ENCODE peak calls at places on chromosomes 5 and 9, in five cellular contexts. One of them, this sample, is unnamed.

GRCh38 chr5:137265457-137265856 is 233.7 kb downstream of the SPOCK1 start:
- DNase-seq in SK-N-SH: no peak
- DNase-seq in transverse colon: no peak
- DNase-seq in HL-60: no peak
- DNase-seq in H1: no peak
- DNase-seq in this sample: no peak

GRCh38 chr5:56286015-56286992 is 53.2 kb upstream of the ANKRD55 start:
- DNase-seq in SK-N-SH: peak
- DNase-seq in transverse colon: no peak
- DNase-seq in HL-60: no peak
- DNase-seq in H1: no peak
- DNase-seq in this sample: no peak

GRCh38 chr9:107925756-107926297 is 436.3 kb upstream of the KLF4 start:
- DNase-seq in SK-N-SH: no peak
- DNase-seq in transverse colon: no peak
- DNase-seq in HL-60: no peak
- DNase-seq in H1: no peak
- DNase-seq in this sample: no peak

GRCh38 chr9:136858844-136859757 is 7.0 kb downstream of the MAMDC4 start:
- DNase-seq in SK-N-SH: no peak
- DNase-seq in transverse colon: peak
- DNase-seq in HL-60: no peak
- DNase-seq in H1: peak
- DNase-seq in this sample: no peak

GRCh38 chr5:29042152-29042551 is 2003.8 kb upstream of the CDH9 start:
- DNase-seq in SK-N-SH: no peak
- DNase-seq in transverse colon: no peak
- DNase-seq in HL-60: no peak
- DNase-seq in H1: no peak
- DNase-seq in this sample: no peak

GRCh38 chr5:172501708-172502379 is 47.5 kb upstream of the SH3PXD2B start:
- DNase-seq in SK-N-SH: no peak
- DNase-seq in transverse colon: no peak
- DNase-seq in HL-60: no peak
- DNase-seq in H1: peak
- DNase-seq in this sample: no peak

GRCh38 chr5:54990751-54991349 is 5.5 kb upstream of the ESM1 start:
- DNase-seq in SK-N-SH: no peak
- DNase-seq in transverse colon: no peak
- DNase-seq in HL-60: no peak
- DNase-seq in H1: no peak
- DNase-seq in this sample: no peak

GRCh38 chr5:96067902-96068614 is 106.4 kb upstream of the ELL2 start:
- DNase-seq in SK-N-SH: no peak
- DNase-seq in transverse colon: no peak
- DNase-seq in HL-60: no peak
- DNase-seq in H1: no peak
- DNase-seq in this sample: no peak

GRCh38 chr9:72477862-72478564 is 43.4 kb upstream of the TMC1 start:
- DNase-seq in SK-N-SH: no peak
- DNase-seq in transverse colon: peak
- DNase-seq in HL-60: peak
- DNase-seq in H1: no peak
- DNase-seq in this sample: no peak

GRCh38 chr5:167699434-167699833 is 592.0 kb upstream of the WWC1 start:
- DNase-seq in SK-N-SH: no peak
- DNase-seq in transverse colon: no peak
- DNase-seq in HL-60: no peak
- DNase-seq in H1: no peak
- DNase-seq in this sample: no peak

GRCh38 chr5:138760448-138761110 is 7.4 kb downstream of the CTNNA1 start:
- DNase-seq in SK-N-SH: no peak
- DNase-seq in transverse colon: no peak
- DNase-seq in HL-60: no peak
- DNase-seq in H1: no peak
- DNase-seq in this sample: no peak

GRCh38 chr9:124761710-124762109 is 9.4 kb downstream of the NR6A1 start:
- DNase-seq in SK-N-SH: no peak
- DNase-seq in transverse colon: no peak
- DNase-seq in HL-60: no peak
- DNase-seq in H1: no peak
- DNase-seq in this sample: no peak

GRCh38 chr5:80761176-80761575 is 106.4 kb upstream of the DHFR start:
- DNase-seq in SK-N-SH: no peak
- DNase-seq in transverse colon: no peak
- DNase-seq in HL-60: no peak
- DNase-seq in H1: no peak
- DNase-seq in this sample: no peak

GRCh38 chr9:14935917-14936316 is 25.7 kb upstream of the FREM1 start:
- DNase-seq in SK-N-SH: peak
- DNase-seq in transverse colon: no peak
- DNase-seq in HL-60: no peak
- DNase-seq in H1: no peak
- DNase-seq in this sample: no peak

GRCh38 chr9:14939378-14939777 is 29.1 kb upstream of the FREM1 start:
- DNase-seq in SK-N-SH: no peak
- DNase-seq in transverse colon: no peak
- DNase-seq in HL-60: no peak
- DNase-seq in H1: no peak
- DNase-seq in this sample: no peak

GRCh38 chr9:14932246-14932645 is 22.0 kb upstream of the FREM1 start:
- DNase-seq in SK-N-SH: no peak
- DNase-seq in transverse colon: no peak
- DNase-seq in HL-60: no peak
- DNase-seq in H1: no peak
- DNase-seq in this sample: no peak

DNA sequence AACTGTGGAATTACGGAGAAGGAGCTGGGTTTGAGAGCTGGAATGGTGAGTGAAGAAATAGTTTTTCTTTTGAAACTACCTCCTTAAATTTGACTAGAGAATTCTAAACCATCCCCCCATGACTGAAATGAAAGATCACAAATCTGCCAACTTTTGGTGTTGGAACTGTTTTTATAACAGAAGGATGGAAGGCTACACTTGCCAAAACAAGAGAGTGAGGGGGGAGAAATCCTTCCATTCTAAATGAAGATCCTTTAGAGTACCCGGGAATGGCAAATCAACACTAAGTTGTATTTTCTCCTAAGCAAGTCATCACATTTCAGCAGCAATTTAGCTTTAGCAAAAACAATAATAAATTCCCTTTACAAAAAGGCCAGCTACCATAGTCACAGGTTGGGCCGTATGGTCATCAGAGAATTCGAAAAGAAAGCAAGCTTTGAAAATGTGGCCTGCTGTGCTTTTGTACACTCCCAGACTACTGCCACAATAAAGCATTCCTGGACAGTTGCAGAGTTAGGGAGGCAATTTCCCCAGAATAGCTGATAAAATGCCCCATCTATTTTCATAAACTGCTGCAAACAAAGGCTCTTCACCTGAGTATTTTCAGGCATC is 25.0 kb upstream of the FREM1 start:
- DNase-seq in SK-N-SH: no peak
- DNase-seq in transverse colon: no peak
- DNase-seq in HL-60: no peak
- DNase-seq in H1: no peak
- DNase-seq in this sample: no peak
- H3K27ac ChIP-seq in SK-N-SH: no peak
- H3K27ac ChIP-seq in transverse colon: no peak
- H3K27ac ChIP-seq in HL-60: no peak
- H3K27ac ChIP-seq in H1: no peak
- H3K27ac ChIP-seq in this sample: no peak

GRCh38 chr5:53479045-53479655 is 1.3 kb upstream of the FST start:
- DNase-seq in SK-N-SH: peak
- DNase-seq in transverse colon: no peak
- DNase-seq in HL-60: no peak
- DNase-seq in H1: no peak
- DNase-seq in this sample: no peak

GRCh38 chr5:53481887-53482716 is 1.7 kb downstream of the FST start:
- DNase-seq in SK-N-SH: peak
- DNase-seq in transverse colon: peak
- DNase-seq in HL-60: peak
- DNase-seq in H1: peak
- DNase-seq in this sample: no peak

GRCh38 chr5:53481354-53481886 is 991 bp downstream of the FST start:
- DNase-seq in SK-N-SH: no peak
- DNase-seq in transverse colon: no peak
- DNase-seq in HL-60: no peak
- DNase-seq in H1: no peak
- DNase-seq in this sample: no peak

GRCh38 chr5:53479656-53480473 is 564 bp upstream of the FST start:
- DNase-seq in SK-N-SH: peak
- DNase-seq in transverse colon: peak
- DNase-seq in HL-60: no peak
- DNase-seq in H1: peak
- DNase-seq in this sample: no peak

GRCh38 chr5:53480474-53481353 is at the start of gene FST:
- DNase-seq in SK-N-SH: peak
- DNase-seq in transverse colon: no peak
- DNase-seq in HL-60: no peak
- DNase-seq in H1: peak
- DNase-seq in this sample: no peak
- H3K27ac ChIP-seq in SK-N-SH: peak
- H3K27ac ChIP-seq in transverse colon: peak
- H3K27ac ChIP-seq in HL-60: no peak
- H3K27ac ChIP-seq in H1: no peak
- H3K27ac ChIP-seq in this sample: no peak

DNA sequence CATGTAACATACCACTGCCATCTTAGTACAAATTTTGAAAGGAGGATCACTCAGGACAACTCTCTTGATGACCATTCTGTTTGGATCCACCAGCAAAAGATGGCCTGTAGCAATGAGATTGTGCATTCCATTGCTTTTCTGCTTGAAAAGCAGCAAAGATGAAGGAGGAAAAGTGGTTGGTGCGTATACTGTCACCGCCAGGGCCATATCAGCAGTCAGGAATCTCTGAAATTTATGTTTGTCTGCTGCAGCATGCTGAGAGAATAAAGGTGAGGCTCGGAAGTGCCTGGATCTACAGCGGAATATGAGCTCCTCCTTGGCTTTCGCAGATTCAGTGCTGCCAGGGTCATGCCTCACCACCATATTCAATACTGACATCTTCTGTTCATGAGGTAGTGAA is 144.4 kb downstream of the GPBP1 start:
- DNase-seq in SK-N-SH: no peak
- DNase-seq in transverse colon: no peak
- DNase-seq in HL-60: no peak
- DNase-seq in H1: no peak
- DNase-seq in this sample: no peak
- H3K27ac ChIP-seq in SK-N-SH: no peak
- H3K27ac ChIP-seq in transverse colon: peak
- H3K27ac ChIP-seq in HL-60: no peak
- H3K27ac ChIP-seq in H1: no peak
- H3K27ac ChIP-seq in this sample: no peak

GRCh38 chr5:14308384-14309154 is 165.4 kb downstream of the TRIO start:
- DNase-seq in SK-N-SH: no peak
- DNase-seq in transverse colon: no peak
- DNase-seq in HL-60: no peak
- DNase-seq in H1: no peak
- DNase-seq in this sample: no peak

GRCh38 chr5:14302343-14302742 is 159.2 kb downstream of the TRIO start:
- DNase-seq in SK-N-SH: no peak
- DNase-seq in transverse colon: no peak
- DNase-seq in HL-60: no peak
- DNase-seq in H1: no peak
- DNase-seq in this sample: no peak

GRCh38 chr5:14306415-14306814 is 163.3 kb downstream of the TRIO start:
- DNase-seq in SK-N-SH: no peak
- DNase-seq in transverse colon: no peak
- DNase-seq in HL-60: no peak
- DNase-seq in H1: no peak
- DNase-seq in this sample: no peak

GRCh38 chr5:14309199-14309598 is 166.1 kb downstream of the TRIO start:
- DNase-seq in SK-N-SH: no peak
- DNase-seq in transverse colon: no peak
- DNase-seq in HL-60: no peak
- DNase-seq in H1: no peak
- DNase-seq in this sample: no peak

GRCh38 chr5:14305045-14305444 is 161.9 kb downstream of the TRIO start:
- DNase-seq in SK-N-SH: no peak
- DNase-seq in transverse colon: no peak
- DNase-seq in HL-60: no peak
- DNase-seq in H1: no peak
- DNase-seq in this sample: no peak
- H3K27ac ChIP-seq in SK-N-SH: peak
- H3K27ac ChIP-seq in transverse colon: no peak
- H3K27ac ChIP-seq in HL-60: no peak
- H3K27ac ChIP-seq in H1: no peak
- H3K27ac ChIP-seq in this sample: no peak

GRCh38 chr9:121780177-121780576 is 128.7 kb downstream of the DAB2IP start:
- DNase-seq in SK-N-SH: no peak
- DNase-seq in transverse colon: peak
- DNase-seq in HL-60: no peak
- DNase-seq in H1: no peak
- DNase-seq in this sample: no peak
- H3K27ac ChIP-seq in SK-N-SH: no peak
- H3K27ac ChIP-seq in transverse colon: peak
- H3K27ac ChIP-seq in HL-60: no peak
- H3K27ac ChIP-seq in H1: no peak
- H3K27ac ChIP-seq in this sample: peak

DNA sequence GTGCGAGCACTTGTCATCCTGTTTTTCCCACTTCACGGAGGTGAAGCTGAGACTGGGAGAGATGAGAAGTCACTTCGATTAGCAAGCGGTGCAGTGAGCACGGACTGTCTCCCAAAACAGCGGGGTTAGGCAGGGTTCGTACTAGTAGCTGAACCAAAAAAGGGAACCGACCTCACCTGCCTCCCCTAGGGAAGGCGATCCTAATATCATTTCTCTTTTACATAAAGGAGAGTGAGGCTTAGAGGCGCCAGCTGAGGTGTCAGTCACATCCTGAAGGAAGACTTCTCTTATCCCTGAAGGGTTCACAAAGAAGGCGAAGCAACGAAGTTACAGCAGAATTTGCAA is 506 bp upstream of the KIAA1191 start:
- DNase-seq in SK-N-SH: no peak
- DNase-seq in transverse colon: no peak
- DNase-seq in HL-60: no peak
- DNase-seq in H1: no peak
- DNase-seq in this sample: no peak
- H3K27ac ChIP-seq in SK-N-SH: no peak
- H3K27ac ChIP-seq in transverse colon: peak
- H3K27ac ChIP-seq in HL-60: no peak
- H3K27ac ChIP-seq in H1: no peak
- H3K27ac ChIP-seq in this sample: peak

GRCh38 chr5:57435701-57436134 is 46.9 kb downstream of the ACTBL2 start:
- DNase-seq in SK-N-SH: no peak
- DNase-seq in transverse colon: no peak
- DNase-seq in HL-60: no peak
- DNase-seq in H1: no peak
- DNase-seq in this sample: no peak
- H3K27ac ChIP-seq in SK-N-SH: peak
- H3K27ac ChIP-seq in transverse colon: no peak
- H3K27ac ChIP-seq in HL-60: no peak
- H3K27ac ChIP-seq in H1: no peak
- H3K27ac ChIP-seq in this sample: no peak